ENCODE peak calls at places on chromosomes 16 and 17, in six cellular contexts. V is effector memory CD8-positive, alpha-beta T cell; J is nucleus accumbens; P is tibial artery; N is head of caudate nucleus; C is T-helper 2 cell. A is an unnamed sample.

GRCh38 chr16:275786-276232 is at the start of gene RGS11:
- DNase-seq in V (no peak), J (no peak), P (no peak), N (no peak), C (no peak), A (no peak)

GRCh38 chr17:20203761-20204263 is 194.7 kb downstream of the SPECC1 start:
- DNase-seq in V (no peak), J (no peak), P (no peak), N (no peak), C (no peak), A (no peak)

GRCh38 chr17:59069856-59070255 is 36.8 kb downstream of the TRIM37 start:
- DNase-seq in V (no peak), J (no peak), P (no peak), N (no peak), C (no peak), A (no peak)

GRCh38 chr17:44587339-44587738 is 30.1 kb downstream of the FZD2 start:
- DNase-seq in V (no peak), J (no peak), P (peak; percentile 82), N (no peak), C (no peak), A (no peak)

GRCh38 chr17:68458260-68459029 is 1.1 kb upstream of the WIPI1 start:
- DNase-seq in V (no peak), J (no peak), P (no peak), N (no peak), C (no peak), A (no peak)

GRCh38 chr17:29891131-29891530 is 38.9 kb downstream of the SSH2 start:
- DNase-seq in V (no peak), J (no peak), P (no peak), N (no peak), C (no peak), A (peak; percentile 0)

GRCh38 chr16:75195811-75196790 is 10.9 kb downstream of the CTRB2 start:
- DNase-seq in V (no peak), J (no peak), P (peak; percentile 44), N (no peak), C (no peak), A (no peak)

GRCh38 chr17:77352441-77352840 is 211.7 kb downstream of the SEC14L1 start:
- DNase-seq in V (no peak), J (no peak), P (no peak), N (peak; percentile 18), C (no peak), A (no peak)

GRCh38 chr17:45261577-45262515 is at the start of gene SPATA32:
- DNase-seq in V (peak; percentile 56), J (peak; percentile 58), P (peak; percentile 74), N (peak; percentile 83), C (peak; percentile 54), A (peak; percentile 52)

GRCh38 chr17:31740611-31741082 is 118.4 kb downstream of the COPRS start:
- DNase-seq in V (no peak), J (no peak), P (peak; percentile 50), N (no peak), C (no peak), A (no peak)

GRCh38 chr17:69300222-69300621 is 26.7 kb downstream of the ABCA5 start:
- DNase-seq in V (no peak), J (no peak), P (no peak), N (no peak), C (no peak), A (no peak)

GRCh38 chr16:11136600-11136999 is 119.4 kb downstream of the SOCS1 start:
- DNase-seq in V (no peak), J (no peak), P (peak; percentile 68), N (no peak), C (no peak), A (no peak)

GRCh38 chr16:50806099-50807062 is 64.5 kb downstream of the CYLD start:
- DNase-seq in V (peak; percentile 84), J (peak; percentile 83), P (peak; percentile 89), N (peak; percentile 93), C (peak; percentile 77), A (peak; percentile 76)

GRCh38 chr16:57689772-57690558 is 4.6 kb upstream of the DRC7 start:
- DNase-seq in V (peak; percentile 45), J (no peak), P (peak; percentile 40), N (no peak), C (no peak), A (peak; percentile 25)

GRCh38 chr17:33328129-33328528 is 35.0 kb upstream of the ASIC2 start:
- DNase-seq in V (no peak), J (no peak), P (no peak), N (no peak), C (no peak), A (no peak)

GRCh38 chr16:73019456-73020362 is 28.2 kb downstream of the ZFHX3 start:
- DNase-seq in V (no peak), J (no peak), P (peak; percentile 75), N (no peak), C (no peak), A (no peak)

GRCh38 chr16:2091722-2092620 is 43.7 kb downstream of the PKD1 start:
- DNase-seq in V (no peak), J (no peak), P (no peak), N (no peak), C (no peak), A (no peak)

GRCh38 chr16:87384162-87384999 is 805 bp upstream of the FBXO31 start:
- DNase-seq in V (no peak), J (peak; percentile 65), P (peak; percentile 78), N (peak; percentile 77), C (no peak), A (no peak)

GRCh38 chr17:48720263-48721008 is 1.9 kb downstream of the PRAC1 start:
- DNase-seq in V (no peak), J (no peak), P (no peak), N (no peak), C (no peak), A (no peak)

GRCh38 chr17:5050281-5050680 is 15.1 kb upstream of the SLC52A1 start:
- DNase-seq in V (no peak), J (no peak), P (no peak), N (no peak), C (no peak), A (no peak)

GRCh38 chr16:30896203-30896889 is at the start of gene CTF1:
- DNase-seq in V (no peak), J (peak; percentile 36), P (peak; percentile 91), N (peak; percentile 77), C (no peak), A (no peak)

GRCh38 chr17:82001657-82002056 is 21.0 kb downstream of the CENPX start:
- DNase-seq in V (no peak), J (no peak), P (no peak), N (no peak), C (no peak), A (no peak)

GRCh38 chr17:32953883-32954282 is 25.9 kb downstream of the TMEM98 start:
- DNase-seq in V (no peak), J (no peak), P (no peak), N (no peak), C (no peak), A (no peak)

GRCh38 chr17:75371981-75372380 is 33.5 kb downstream of the GRB2 start:
- DNase-seq in V (no peak), J (no peak), P (no peak), N (no peak), C (no peak), A (no peak)

GRCh38 chr17:79276824-79277223 is 202.2 kb downstream of the ENGASE start:
- DNase-seq in V (no peak), J (no peak), P (no peak), N (no peak), C (no peak), A (no peak)

GRCh38 chr17:74201250-74201649 is 2.2 kb upstream of the RPL38 start:
- DNase-seq in V (no peak), J (no peak), P (no peak), N (no peak), C (no peak), A (no peak)

GRCh38 chr17:57995076-57995956 is 7.3 kb upstream of the VEZF1 start:
- DNase-seq in V (peak; percentile 45), J (peak; percentile 28), P (peak; percentile 87), N (peak; percentile 82), C (peak; percentile 20), A (peak; percentile 41)

GRCh38 chr16:62225675-62226074 is 189.4 kb upstream of the CDH8 start:
- DNase-seq in V (peak; percentile 4), J (peak; percentile 12), P (no peak), N (peak; percentile 79), C (no peak), A (no peak)

GRCh38 chr16:55364811-55365210 is 40.8 kb downstream of the IRX6 start:
- DNase-seq in V (no peak), J (no peak), P (no peak), N (no peak), C (no peak), A (no peak)